ENCODE peak calls at places on chromosome 20, in four cellular contexts. Y is lower lobe of right lung, C is neural progenitor cell, I is left ventricle myocardium inferior. D is an unnamed sample. For H3K4me1 and H3K27me3, the result is how much of the 10 kb centered on the place peaks cover.

GRCh38 chr20:16475225-16475624 is 98.0 kb downstream of the KIF16B start:
- DNase-seq in Y (no peak), I (no peak), C (no peak), D (no peak)

GRCh38 chr20:62938105-62938888 is at the start of gene GID8:
- DNase-seq in I (peak), Y (peak), C (peak), D (peak)

GRCh38 chr20:53529658-53530057 is 64.0 kb downstream of the ZNF217 start:
- DNase-seq in C (no peak), I (no peak), Y (no peak), D (no peak)

GRCh38 chr20:42027746-42028268 is 409.6 kb upstream of the CHD6 start:
- DNase-seq in C (no peak), I (no peak), Y (no peak), D (no peak)

GRCh38 chr20:51894201-51894600 is 91.9 kb upstream of the SALL4 start:
- DNase-seq in C (no peak), I (no peak), Y (no peak), D (no peak)

GRCh38 chr20:20548527-20549266 is 163.7 kb downstream of the RALGAPA2 start:
- DNase-seq in Y (no peak), I (no peak), C (no peak), D (no peak)

GRCh38 chr20:51532577-51533191 is 9.8 kb downstream of the NFATC2 start:
- DNase-seq in I (peak), Y (peak), C (no peak), D (peak)

GRCh38 chr20:34322267-34323105 is 19.3 kb upstream of the AHCY start:
- DNase-seq in C (no peak), Y (no peak), I (no peak), D (no peak)

GRCh38 chr20:1761116-1761515 is 103.5 kb upstream of the SIRPG start:
- DNase-seq in Y (no peak), C (no peak), I (no peak), D (no peak)

GRCh38 chr20:44028868-44029847 is 114.5 kb downstream of the TOX2 start:
- DNase-seq in I (no peak), Y (no peak), C (no peak), D (no peak)

GRCh38 chr20:433300-433975 is 25.3 kb downstream of the RBCK1 start:
- DNase-seq in C (no peak), Y (no peak), I (no peak), D (no peak)

GRCh38 chr20:23588434-23589403 is 17.0 kb downstream of the CST9 start:
- DNase-seq in C (no peak), I (no peak), Y (no peak), D (peak)

GRCh38 chr20:36154696-36155628 is at the start of gene EPB41L1:
- DNase-seq in C (peak), Y (peak), I (no peak), D (peak)

GRCh38 chr20:63957004-63957689 is 931 bp upstream of the UCKL1 start:
- DNase-seq in Y (no peak), I (peak), C (peak), D (peak)

GRCh38 chr20:63956664-63957003 is 418 bp upstream of the UCKL1 start:
- DNase-seq in I (no peak), C (no peak), Y (no peak), D (no peak)

GRCh38 chr20:63953764-63954429 is 2.3 kb downstream of the UCKL1 start:
- DNase-seq in Y (no peak), I (no peak), C (no peak), D (peak)

GRCh38 chr20:63955846-63956663 is at the start of gene UCKL1:
- DNase-seq in I (peak), C (peak), Y (peak), D (peak)

DNA sequence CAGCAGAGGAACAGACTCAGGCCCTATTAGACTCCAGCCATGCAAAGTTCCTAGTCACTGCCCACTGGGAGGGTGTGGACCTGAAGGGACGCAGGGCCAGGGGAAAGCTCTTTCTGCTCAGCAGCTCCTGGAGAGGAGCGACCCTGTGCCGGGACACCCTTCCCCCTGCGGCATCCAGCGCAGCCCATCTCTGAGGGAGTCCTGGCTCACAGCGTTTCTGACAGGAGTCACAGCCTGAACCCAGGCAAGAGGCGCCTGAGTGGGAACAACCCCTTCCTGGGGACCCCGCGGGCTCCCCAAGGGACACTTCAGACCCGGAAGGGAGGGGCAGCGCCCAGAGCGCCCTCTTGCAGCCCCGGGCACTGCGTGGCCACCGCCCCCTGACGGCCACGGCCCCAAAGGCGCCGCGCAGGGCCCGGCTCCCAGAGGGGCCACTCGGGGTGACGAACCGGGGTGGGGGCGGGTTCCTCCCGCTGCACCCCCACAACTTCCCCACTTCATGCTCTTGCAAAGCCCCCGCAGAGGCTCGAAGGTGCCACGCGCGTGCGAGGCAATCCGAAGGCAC is 853 bp downstream of the UCKL1 start:
- DNase-seq in C (peak), Y (peak), I (peak), D (peak)
- H3K4me1 ChIP-seq in C (under half), Y (half or more), I (half or more), D (under half)

GRCh38 chr20:61019322-61019721 is 232.7 kb upstream of the CDH4 start:
- DNase-seq in Y (no peak), I (no peak), C (no peak), D (no peak)
- H3K27me3 ChIP-seq in Y (under half), I (under half), C (under half), D (under half)

DNA sequence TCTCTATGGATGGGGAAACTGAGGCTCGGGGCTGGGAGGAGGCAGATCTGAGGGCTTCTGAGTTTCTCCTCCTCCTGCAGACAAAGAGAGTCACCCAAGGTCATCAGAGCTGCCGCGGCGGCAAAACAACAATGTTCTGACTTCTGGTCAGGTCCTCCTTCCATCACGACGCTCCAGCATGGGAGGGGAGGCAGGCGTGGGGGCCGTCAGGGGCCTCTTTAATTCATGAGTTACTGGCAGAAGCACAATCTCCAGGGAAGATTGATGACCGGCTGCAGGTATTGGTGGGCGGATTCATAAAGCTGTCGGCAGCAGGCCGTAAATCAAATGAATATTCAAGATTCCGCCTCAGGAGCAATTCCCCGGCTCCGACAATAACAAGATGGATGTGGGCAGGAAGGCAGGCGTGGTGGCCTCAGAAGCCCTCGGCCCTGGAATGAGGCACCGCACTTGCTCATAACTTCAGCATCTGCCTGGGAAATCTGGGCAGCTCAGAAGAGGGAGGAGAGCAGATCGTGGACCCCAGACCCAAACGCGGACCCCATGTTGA is 19.1 kb downstream of the PCK1 start:
- DNase-seq in I (no peak), C (no peak), Y (no peak), D (no peak)
- H3K4me1 ChIP-seq in I (under half), C (under half), Y (under half), D (under half)

GRCh38 chr20:21622097-21622496 is 83.4 kb upstream of the PAX1 start:
- DNase-seq in Y (no peak), I (no peak), C (no peak), D (no peak)
- H3K27me3 ChIP-seq in Y (under half), I (half or more), C (half or more), D (under half)

DNA sequence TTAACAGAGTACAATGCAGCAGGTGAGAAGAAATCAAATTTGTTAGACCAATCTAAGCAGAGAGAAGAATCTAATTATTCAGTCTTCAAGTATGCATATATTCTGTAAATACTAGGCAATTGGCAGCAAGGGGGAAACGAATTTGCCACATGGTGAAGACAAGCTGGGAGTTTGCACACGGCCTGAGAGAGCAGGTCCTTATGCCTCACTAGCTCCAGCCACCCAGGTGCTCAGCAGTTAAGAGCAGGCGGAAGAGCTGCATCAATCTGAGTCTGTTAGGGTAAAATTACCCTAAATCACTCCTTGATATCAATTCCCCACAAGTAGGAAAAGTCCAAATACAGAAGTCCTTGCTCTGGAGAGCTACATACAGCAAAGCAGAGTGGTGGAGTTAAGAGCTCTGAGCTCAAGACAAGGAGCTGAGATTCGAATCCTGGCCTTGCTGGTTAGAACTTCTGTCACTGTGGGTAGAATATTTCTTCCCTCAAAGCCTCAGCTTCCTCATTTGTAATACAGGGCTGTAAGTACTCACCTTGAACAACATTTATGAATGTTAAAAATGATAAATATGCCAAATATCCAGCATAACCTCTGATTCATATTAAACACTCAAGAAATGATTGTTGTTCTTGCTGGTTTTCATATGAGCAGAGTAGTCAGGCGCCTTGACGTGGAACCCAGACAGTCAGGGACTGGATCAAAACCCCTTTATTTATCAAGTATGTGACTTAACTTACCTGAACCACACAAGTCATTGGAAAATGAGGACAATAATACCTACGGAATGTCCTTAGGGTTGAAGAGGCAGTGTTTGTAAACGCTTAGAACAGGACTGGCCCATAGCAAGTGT is 444.2 kb downstream of the CDH26 start:
- DNase-seq in C (no peak), Y (no peak), I (no peak), D (no peak)
- H3K4me1 ChIP-seq in C (under half), Y (under half), I (under half), D (under half)

D was measured in right cardiac atrium.